ENCODE peak calls at places on chromosomes 11 and 22, in four cellular contexts. L, T, H and W are unnamed samples.

GRCh38 chr11:1437500-1437899 is 47.8 kb downstream of the BRSK2 start:
- DNase-seq in H (no peak), T (peak; percentile 89), L (peak; percentile 83), W (no peak)

GRCh38 chr11:3807856-3808845 is at the start of gene PGAP2:
- DNase-seq in T (peak; percentile 55), L (peak; percentile 68), H (peak; percentile 83), W (peak; percentile 77)

GRCh38 chr11:45383229-45383628 is 97.1 kb upstream of the SYT13 start:
- DNase-seq in L (no peak), H (no peak), T (peak; percentile 85), W (no peak)

GRCh38 chr22:23888615-23889401 is 5.4 kb upstream of the MIF start:
- DNase-seq in T (peak; percentile 62), L (no peak), H (no peak), W (no peak)

GRCh38 chr11:63905179-63905578 is 11.8 kb downstream of the RCOR2 start:
- DNase-seq in H (no peak), T (no peak), L (no peak), W (no peak)

GRCh38 chr11:45451766-45452440 is 165.8 kb upstream of the SYT13 start:
- DNase-seq in L (no peak), T (peak; percentile 87), H (no peak), W (no peak)

GRCh38 chr11:72588656-72589410 is 85.4 kb downstream of the PDE2A start:
- DNase-seq in T (no peak), L (no peak), H (no peak), W (no peak)

GRCh38 chr22:31093956-31094622 is 13.0 kb downstream of the SMTN start:
- DNase-seq in T (no peak), L (peak; percentile 51), H (no peak), W (peak; percentile 13)

GRCh38 chr11:27210509-27210908 is 152.5 kb downstream of the CCDC34 start:
- DNase-seq in L (no peak), T (no peak), H (no peak), W (no peak)

GRCh38 chr11:103894673-103895072 is 141.8 kb upstream of the DDI1 start:
- DNase-seq in L (no peak), H (no peak), T (no peak), W (no peak)
- TF ChIP-seq CTCF in L (no peak), H (no peak), T (no peak), W (no peak)

GRCh38 chr11:47177846-47178245 is 1.2 kb upstream of the ARFGAP2 start:
- DNase-seq in H (no peak), L (no peak), T (no peak), W (no peak)
- H3K4me1 ChIP-seq in H (peaks cover 36% of the 10 kb centered on the region), L (peaks cover 50% of the 10 kb centered on the region), T (peaks cover 12% of the 10 kb centered on the region), W (peaks cover 16% of the 10 kb centered on the region)

GRCh38 chr11:4891996-4892640 is 10.4 kb downstream of the OR51T1 start:
- DNase-seq in T (peak; percentile 92), L (no peak), H (no peak), W (no peak)
- TF ChIP-seq CTCF in T (peak; percentile 28), L (no peak), H (no peak), W (no peak)

GRCh38 chr11:35163707-35164496 is 24.9 kb downstream of the CD44 start:
- DNase-seq in T (no peak), L (no peak), H (no peak), W (no peak)

GRCh38 chr11:35160902-35161585 is 22.1 kb downstream of the CD44 start:
- DNase-seq in L (no peak), H (no peak), T (no peak), W (no peak)

GRCh38 chr11:35165416-35166368 is 26.7 kb downstream of the CD44 start:
- DNase-seq in H (no peak), T (peak; percentile 87), L (peak; percentile 46), W (peak; percentile 73)

GRCh38 chr11:35162795-35163194 is 23.8 kb downstream of the CD44 start:
- DNase-seq in H (no peak), L (no peak), T (no peak), W (no peak)

GRCh38 chr11:35163209-35163608 is 24.2 kb downstream of the CD44 start:
- DNase-seq in L (no peak), T (no peak), H (no peak), W (no peak)
- H3K4me1 ChIP-seq in L (peaks cover 100% of the 10 kb centered on the region), T (peaks cover 19% of the 10 kb centered on the region), H (peaks cover 100% of the 10 kb centered on the region), W (peaks cover 71% of the 10 kb centered on the region)

GRCh38 chr11:111422494-111423249 is 43.6 kb upstream of the POU2AF1 start:
- DNase-seq in T (peak; percentile 54), L (peak; percentile 79), H (peak; percentile 61), W (peak; percentile 77)
- TF ChIP-seq CTCF in T (peak; percentile 89), L (peak; percentile 84), H (peak; percentile 71), W (peak; percentile 75)

GRCh38 chr11:118912742-118913410 is 12.8 kb downstream of the BCL9L start:
- DNase-seq in L (no peak), T (no peak), H (no peak), W (peak; percentile 62)

GRCh38 chr11:118910309-118911112 is 15.2 kb downstream of the BCL9L start:
- DNase-seq in T (peak; percentile 95), H (peak; percentile 87), L (peak; percentile 82), W (peak; percentile 67)

GRCh38 chr11:118911113-118911879 is 14.4 kb downstream of the BCL9L start:
- DNase-seq in T (peak; percentile 38), L (no peak), H (no peak), W (peak; percentile 58)

GRCh38 chr11:118913411-118914125 is 12.2 kb downstream of the BCL9L start:
- DNase-seq in T (no peak), H (peak; percentile 52), L (no peak), W (no peak)

GRCh38 chr11:118911880-118912741 is 13.6 kb downstream of the BCL9L start:
- DNase-seq in T (peak; percentile 89), L (no peak), H (no peak), W (peak; percentile 85)
- H3K4me1 ChIP-seq in T (peaks cover 90% of the 10 kb centered on the region), L (peaks cover 100% of the 10 kb centered on the region), H (peaks cover 98% of the 10 kb centered on the region), W (peaks cover 94% of the 10 kb centered on the region)

DNA sequence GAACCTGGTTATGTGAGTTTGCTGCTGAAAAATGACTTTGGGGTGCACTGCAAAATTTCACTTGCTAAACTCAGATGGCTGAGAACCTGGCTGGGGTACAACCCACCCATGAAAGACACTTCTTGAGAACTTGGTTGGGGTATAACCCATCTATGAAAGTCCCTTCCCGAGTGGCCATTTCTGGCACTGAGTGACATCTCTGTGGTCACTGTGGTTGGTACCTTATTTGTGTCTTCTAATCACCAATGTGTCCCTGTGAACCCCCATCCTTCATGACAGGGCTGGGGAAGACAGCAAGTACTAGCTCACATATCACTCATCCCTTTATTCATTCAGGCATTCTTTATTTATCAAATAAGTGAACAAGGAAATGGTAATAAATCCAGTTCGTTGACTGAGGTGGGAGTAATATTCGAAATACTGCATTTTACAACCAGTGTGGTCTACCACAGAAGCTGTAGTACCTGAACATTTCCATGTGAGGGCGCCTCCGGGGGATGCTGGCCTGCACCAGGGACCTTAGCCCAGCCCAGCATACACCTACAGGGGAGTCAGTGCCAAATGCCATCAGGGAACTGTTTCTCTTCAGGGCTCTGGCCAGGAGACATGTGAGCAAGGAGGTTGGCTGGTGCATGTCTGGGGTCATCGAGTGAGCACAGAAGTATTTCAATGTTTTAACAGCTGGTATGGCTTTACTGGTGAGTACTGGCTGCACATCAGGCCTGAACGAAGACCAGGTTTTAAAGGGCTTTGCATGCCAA is 122.1 kb downstream of the CSNK2A3 start:
- DNase-seq in H (no peak), L (no peak), T (no peak), W (no peak)
- TF ChIP-seq CTCF in H (peak; percentile 34), L (no peak), T (peak; percentile 25), W (peak; percentile 7)